ENCODE peak calls at places on chromosomes 3 and 15, in seven cellular contexts. C is A673, O is tibial artery, L is foreskin fibroblast, Y is GM12864, I is fibroblast of mammary gland, U is fibroblast of pulmonary artery. K is an unnamed sample.

GRCh38 chr15:73599934-73600333 is 33.3 kb downstream of the NPTN start:
- DNase-seq in U (no peak), I (peak), L (peak), O (no peak), Y (no peak), C (no peak), K (no peak)

GRCh38 chr3:194158942-194159439 is 23.0 kb downstream of the HES1 start:
- DNase-seq in I (no peak), Y (no peak), U (no peak), O (no peak), L (no peak), C (no peak), K (no peak)

GRCh38 chr15:40937762-40938529 is 8.8 kb downstream of the DLL4 start:
- DNase-seq in U (no peak), O (no peak), I (no peak), C (no peak), Y (no peak), L (peak), K (no peak)

GRCh38 chr3:36065321-36065720 is 315.0 kb upstream of the STAC start:
- DNase-seq in I (no peak), L (no peak), Y (no peak), O (no peak), C (no peak), U (no peak), K (no peak)

GRCh38 chr3:167100200-167100599 is 279.9 kb downstream of the ZBBX start:
- DNase-seq in U (no peak), I (no peak), C (no peak), O (no peak), L (no peak), Y (no peak), K (no peak)

GRCh38 chr3:140143670-140144069 is 208.7 kb downstream of the CLSTN2 start:
- DNase-seq in C (no peak), U (no peak), O (no peak), I (no peak), L (no peak), Y (no peak), K (no peak)

GRCh38 chr3:191263365-191263764 is 64.3 kb downstream of the OSTN start:
- DNase-seq in C (no peak), U (no peak), L (no peak), O (no peak), Y (no peak), I (no peak), K (no peak)

GRCh38 chr3:15768421-15769255 is 29.1 kb downstream of the ANKRD28 start:
- DNase-seq in Y (no peak), I (peak), L (peak), C (peak), O (no peak), U (peak), K (peak)

GRCh38 chr15:62426387-62426956 is 261.4 kb upstream of the C2CD4B start:
- DNase-seq in I (no peak), O (peak), L (no peak), C (no peak), U (no peak), Y (no peak), K (peak)

GRCh38 chr15:99818872-99819271 is 85.6 kb upstream of the LYSMD4 start:
- DNase-seq in C (no peak), I (no peak), U (no peak), O (no peak), L (no peak), Y (no peak), K (no peak)

GRCh38 chr3:41202075-41202833 is 2.9 kb downstream of the CTNNB1 start:
- DNase-seq in O (no peak), C (no peak), U (no peak), I (no peak), L (no peak), Y (no peak), K (peak)

GRCh38 chr15:66912001-66912400 is 153.4 kb upstream of the SMAD3 start:
- DNase-seq in I (no peak), L (no peak), C (no peak), O (no peak), U (no peak), Y (no peak), K (no peak)

GRCh38 chr3:129422897-129423296 is 5.5 kb downstream of the EFCAB12 start:
- DNase-seq in C (no peak), O (no peak), Y (no peak), I (no peak), L (no peak), U (no peak), K (no peak)

GRCh38 chr15:35514759-35515158 is 31.2 kb downstream of the DPH6 start:
- DNase-seq in U (peak), O (no peak), C (no peak), I (peak), Y (no peak), L (peak), K (peak)

GRCh38 chr3:51353131-51353530 is 32.0 kb upstream of the MANF start:
- DNase-seq in C (no peak), I (peak), U (no peak), O (no peak), Y (no peak), L (peak), K (no peak)

GRCh38 chr3:125055165-125055912 is 458 bp downstream of the HEG1 start:
- DNase-seq in I (no peak), C (peak), U (no peak), L (peak), Y (no peak), O (no peak), K (no peak)

GRCh38 chr15:62075595-62076279 is 9.0 kb downstream of the C2CD4A start:
- DNase-seq in I (peak), C (no peak), U (peak), O (no peak), Y (no peak), L (peak), K (peak)

GRCh38 chr3:145266368-145266767 is 894.6 kb downstream of the PLOD2 start:
- DNase-seq in I (no peak), U (no peak), C (no peak), L (no peak), O (no peak), Y (no peak), K (no peak)
- TF ChIP-seq CTCF in I (no peak), U (no peak), C (no peak), L (no peak), O (no peak), Y (no peak), K (no peak)

GRCh38 chr15:69994429-69995201 is 103.1 kb downstream of the TLE3 start:
- DNase-seq in U (no peak), Y (no peak), L (no peak), I (no peak), C (no peak), O (no peak), K (no peak)
- H3K4me3 ChIP-seq in U (no peak), Y (no peak), L (no peak), I (no peak), C (no peak), O (no peak), K (no peak)

DNA sequence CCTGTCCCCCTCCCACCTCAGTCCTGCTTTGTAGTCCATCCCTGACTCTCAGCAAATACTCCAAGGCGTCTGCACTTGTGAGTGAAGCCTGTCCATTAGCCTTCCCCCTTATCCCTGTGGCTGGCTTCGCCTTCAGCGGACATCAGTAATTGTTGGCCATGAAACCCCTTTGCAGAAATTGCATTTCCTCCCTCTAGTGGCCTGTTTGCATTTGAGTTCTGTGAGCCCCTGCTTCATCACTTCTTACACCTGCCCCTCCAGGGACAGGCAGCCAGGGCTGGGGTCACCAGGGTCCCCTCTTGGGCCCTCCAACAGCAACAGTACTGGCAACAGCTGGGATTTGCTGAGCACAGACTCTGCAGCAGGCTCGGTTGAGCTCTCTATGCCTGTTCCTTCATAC is 9.0 kb upstream of the LRRK1 start:
- DNase-seq in C (no peak), Y (no peak), L (no peak), O (peak), I (no peak), U (no peak), K (no peak)
- TF ChIP-seq CTCF in C (peak), Y (peak), L (peak), O (no peak), I (peak), U (peak), K (peak)

DNA sequence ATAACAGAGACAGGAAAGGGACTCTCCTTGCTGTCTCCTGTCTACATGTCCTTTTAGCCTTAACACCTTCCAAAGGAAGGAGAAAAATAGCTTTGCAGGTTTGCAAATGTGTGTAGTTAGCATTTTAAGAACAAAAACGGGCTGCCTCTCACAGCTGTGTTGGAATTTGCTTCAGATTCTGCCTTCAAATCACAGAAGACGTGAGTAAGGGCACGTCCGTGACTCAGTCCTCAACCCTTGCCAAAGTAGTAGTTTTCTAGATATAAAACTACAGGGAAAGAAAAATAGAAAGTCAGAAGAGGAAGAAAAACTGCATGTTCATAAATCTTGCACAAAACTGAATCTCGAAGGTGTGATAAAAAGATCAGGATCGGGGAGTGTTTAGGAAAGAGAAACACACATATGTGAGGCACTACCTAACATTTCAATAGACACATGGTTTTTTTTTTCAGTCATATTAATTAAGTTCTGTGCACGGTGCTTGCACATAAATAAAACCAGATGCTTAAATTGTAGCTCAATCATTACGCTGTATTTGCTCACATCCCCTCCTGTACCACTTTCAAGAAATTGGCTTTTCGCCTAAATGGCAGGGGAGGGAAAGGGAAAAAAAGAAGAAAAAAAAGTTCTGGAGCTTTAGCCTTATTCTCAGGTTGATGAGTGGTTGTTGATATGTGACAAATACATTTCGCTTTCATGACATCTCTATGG is 71.7 kb downstream of the P3H2 start:
- DNase-seq in O (peak), C (peak), U (peak), I (peak), Y (no peak), L (peak), K (peak)
- H3K4me3 ChIP-seq in O (peak), C (peak), U (peak), I (peak), Y (no peak), L (peak), K (peak)

GRCh38 chr3:59069838-59070237 is 20.0 kb upstream of the CFAP20DC start:
- DNase-seq in Y (no peak), L (no peak), O (no peak), C (no peak), U (no peak), I (no peak), K (no peak)

GRCh38 chr3:59064728-59065127 is 14.9 kb upstream of the CFAP20DC start:
- DNase-seq in I (no peak), O (no peak), L (no peak), U (no peak), Y (no peak), C (no peak), K (no peak)

GRCh38 chr3:59065240-59065639 is 15.4 kb upstream of the CFAP20DC start:
- DNase-seq in Y (peak), O (no peak), U (no peak), C (no peak), I (no peak), L (no peak), K (no peak)

DNA sequence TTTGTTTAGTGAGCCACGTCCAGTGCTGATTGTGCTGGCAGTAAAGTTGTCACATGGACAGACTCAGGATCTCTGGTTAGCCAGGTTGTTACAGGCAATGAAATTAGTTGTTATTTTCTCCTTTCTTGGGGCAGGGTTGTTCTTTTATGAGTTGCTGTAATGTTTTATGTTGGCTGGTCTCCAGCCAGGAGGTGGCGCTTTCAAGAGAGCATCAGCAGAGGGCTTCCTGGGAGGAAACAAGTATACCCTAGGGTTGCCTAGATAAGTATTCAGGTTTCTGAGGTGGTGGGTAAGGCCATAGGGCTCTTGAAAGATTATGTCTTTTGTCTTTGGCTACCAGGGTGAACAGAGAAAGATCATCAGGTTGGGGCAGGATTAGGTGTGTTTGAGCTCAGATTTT is 14.5 kb upstream of the CFAP20DC start:
- DNase-seq in Y (no peak), C (peak), U (no peak), I (no peak), L (peak), O (no peak), K (no peak)
- TF ChIP-seq CTCF in Y (peak), C (peak), U (no peak), I (no peak), L (no peak), O (no peak), K (peak)

DNA sequence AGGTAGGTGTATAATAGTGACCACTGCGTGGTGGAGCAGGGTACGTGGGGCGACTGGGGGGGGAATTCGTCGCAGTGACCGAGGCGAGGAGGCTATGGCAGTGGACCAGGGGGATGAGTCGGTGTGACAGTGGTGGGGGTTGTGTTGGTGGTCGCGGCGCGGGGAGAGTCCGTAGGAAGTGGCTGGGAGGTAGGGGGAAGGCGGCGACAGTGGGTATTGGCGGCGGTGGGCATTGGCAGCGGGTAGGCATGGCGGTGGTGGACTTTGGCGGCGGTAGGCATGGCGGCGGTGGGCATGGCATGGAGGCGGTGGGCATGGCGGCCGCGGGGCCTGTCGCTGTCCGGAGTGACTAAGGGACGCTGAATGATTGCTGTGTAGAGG is 752 bp downstream of the SNRPN start:
- DNase-seq in I (no peak), Y (no peak), C (peak), U (no peak), L (peak), O (peak), K (no peak)
- H3K4me3 ChIP-seq in I (peak), Y (peak), C (peak), U (peak), L (peak), O (peak), K (peak)

GRCh38 chr3:197750396-197750831 is 731 bp downstream of the FYTTD1 start:
- DNase-seq in Y (peak), U (peak), C (peak), L (peak), I (peak), O (peak), K (peak)

GRCh38 chr3:197749315-197749600 is 425 bp upstream of the FYTTD1 start:
- DNase-seq in O (no peak), C (no peak), Y (peak), I (peak), L (peak), U (peak), K (peak)

GRCh38 chr3:197748597-197749314 is 927 bp upstream of the FYTTD1 start:
- DNase-seq in O (no peak), C (peak), L (peak), Y (no peak), I (peak), U (no peak), K (peak)

GRCh38 chr3:197750863-197751737 is 1.4 kb downstream of the FYTTD1 start:
- DNase-seq in U (peak), C (peak), Y (no peak), I (peak), O (peak), L (peak), K (peak)

DNA sequence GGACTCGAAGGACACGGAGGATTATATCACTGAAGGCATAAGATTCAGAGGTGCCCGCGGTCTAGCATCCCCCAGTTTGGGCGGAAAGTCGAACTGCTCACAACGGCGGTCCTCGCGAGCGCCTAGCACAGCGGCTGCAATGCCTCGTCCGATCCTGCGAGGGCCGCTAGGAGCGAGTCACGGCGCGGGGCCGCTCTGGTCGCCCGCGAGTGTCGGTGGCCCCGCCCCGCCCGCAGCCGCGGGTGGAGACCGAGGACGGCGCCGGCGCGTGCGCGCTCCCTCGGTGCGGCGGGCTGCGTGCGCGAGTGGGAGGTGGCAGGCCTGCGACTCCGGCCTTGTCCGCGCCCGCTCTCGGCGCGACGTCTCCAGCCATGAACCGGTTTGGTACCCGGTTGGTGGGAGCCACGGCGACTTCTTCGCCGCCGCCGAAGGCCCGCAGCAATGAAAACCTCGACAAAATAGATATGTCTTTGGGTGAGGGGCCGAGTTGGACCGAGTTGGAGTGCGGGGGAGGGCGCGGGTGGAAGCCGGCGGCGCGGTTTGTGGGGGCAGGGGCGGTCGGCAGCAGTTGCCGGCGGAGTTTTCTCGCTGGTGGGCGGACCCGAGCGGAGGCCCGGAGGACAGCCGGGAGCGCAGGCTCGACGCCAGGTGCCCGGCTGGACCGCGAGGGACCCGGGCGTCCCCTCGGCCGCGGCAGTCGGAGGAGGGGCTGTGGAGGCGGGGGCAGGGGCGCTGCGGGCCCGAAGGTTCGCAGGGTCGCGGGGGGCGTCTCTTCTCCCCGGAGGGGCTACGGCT is at the start of gene FYTTD1:
- DNase-seq in L (peak), U (peak), O (peak), C (peak), Y (peak), I (peak), K (peak)
- TF ChIP-seq CTCF in L (peak), U (peak), O (peak), C (peak), Y (peak), I (peak), K (peak)

DNA sequence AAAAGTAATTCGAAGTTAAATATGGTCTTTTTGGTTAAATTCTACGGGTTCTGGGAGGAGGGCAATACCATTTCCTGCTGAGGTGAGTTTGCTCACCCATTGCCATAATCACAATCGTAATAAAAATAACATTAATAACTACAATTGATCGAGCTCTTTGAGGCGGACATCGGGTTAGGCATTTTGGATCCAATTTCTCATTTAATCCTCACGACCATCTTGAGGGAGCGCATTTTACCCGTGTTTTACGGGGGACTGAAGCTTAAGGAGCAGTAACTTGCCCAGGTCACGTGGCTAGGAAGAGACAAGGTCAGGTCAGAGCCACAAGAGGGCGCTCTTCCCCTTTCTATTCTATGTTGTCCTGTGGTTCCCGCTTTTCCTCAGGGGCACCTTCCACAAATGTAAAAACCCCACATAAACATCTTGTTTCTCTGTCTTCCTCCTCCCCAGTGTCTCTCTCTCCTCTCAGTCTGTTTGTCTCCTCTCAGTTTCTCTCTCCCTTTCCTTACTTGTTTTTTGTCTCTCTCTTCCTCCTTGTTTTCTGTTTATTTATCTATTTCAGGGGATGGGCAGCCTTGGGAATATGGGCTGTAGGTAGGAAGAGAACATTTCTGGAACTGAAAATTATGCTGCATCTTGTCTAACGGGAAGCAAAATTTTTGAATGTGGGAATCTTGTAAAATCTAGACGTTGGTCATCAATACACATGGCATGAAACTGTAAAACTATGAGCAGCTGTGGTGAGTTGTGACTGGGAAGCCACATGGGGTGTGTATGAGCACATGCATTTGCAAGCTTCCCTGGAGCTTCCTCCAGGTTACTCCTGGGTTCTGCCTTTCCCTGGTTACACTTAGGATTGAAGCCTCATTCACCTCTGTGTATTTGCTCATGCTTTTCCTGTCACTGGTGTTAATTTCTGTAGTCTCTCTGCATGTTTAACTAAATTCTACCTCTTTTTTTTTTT is 71.0 kb downstream of the SQOR start:
- DNase-seq in O (peak), Y (peak), U (peak), C (peak), L (peak), I (peak), K (peak)
- H3K4me3 ChIP-seq in O (peak), Y (peak), U (peak), C (peak), L (peak), I (peak), K (peak)

GRCh38 chr3:134838599-134838998 is 43.5 kb downstream of the EPHB1 start:
- DNase-seq in U (no peak), O (no peak), I (peak), C (no peak), Y (no peak), L (no peak), K (no peak)
- TF ChIP-seq CTCF in U (peak), O (no peak), I (peak), C (peak), Y (peak), L (peak), K (peak)

DNA sequence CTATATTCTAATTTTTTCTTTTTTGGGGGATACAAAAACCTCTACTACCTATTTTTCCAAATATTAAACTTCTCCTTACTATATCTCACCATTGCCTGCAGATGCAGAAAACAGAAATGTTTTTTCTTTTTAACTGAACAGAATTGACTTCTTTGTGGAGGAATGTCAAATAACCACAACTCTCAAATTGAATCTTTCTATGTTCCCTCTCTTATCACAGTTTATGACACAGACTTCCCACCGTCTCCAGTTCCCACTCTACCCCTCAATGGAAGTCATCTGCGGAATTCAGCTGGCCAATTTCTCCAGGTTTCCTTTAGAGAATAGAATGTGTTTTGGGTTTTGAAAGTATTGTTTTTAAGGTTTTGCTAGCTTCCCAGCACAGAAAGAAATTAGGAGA is 77.0 kb downstream of the NR2F2 start:
- DNase-seq in O (no peak), L (no peak), C (no peak), I (no peak), U (no peak), Y (no peak), K (no peak)
- H3K4me3 ChIP-seq in O (no peak), L (no peak), C (no peak), I (no peak), U (no peak), Y (no peak), K (no peak)